ENCODE peak calls at places on chromosomes 3 and 15, in five cellular contexts. One of them, this sample, is unnamed.

GRCh38 chr3:125594581-125595011 is 701 bp downstream of the OSBPL11 start:
- DNase-seq in MV-4-11: no peak
- DNase-seq in NCI-H1417: peak; percentile 53
- DNase-seq in iris pigment epithelial cell: no peak
- DNase-seq in KBM-7: no peak
- DNase-seq in this sample: peak; percentile 68

GRCh38 chr3:9582332-9582731 is 28.7 kb upstream of the LHFPL4 start:
- DNase-seq in MV-4-11: no peak
- DNase-seq in NCI-H1417: no peak
- DNase-seq in iris pigment epithelial cell: no peak
- DNase-seq in KBM-7: no peak
- DNase-seq in this sample: no peak

GRCh38 chr15:96146711-96147110 is 183.8 kb upstream of the NR2F2 start:
- DNase-seq in MV-4-11: no peak
- DNase-seq in NCI-H1417: no peak
- DNase-seq in iris pigment epithelial cell: peak; percentile 35
- DNase-seq in KBM-7: no peak
- DNase-seq in this sample: peak; percentile 13

GRCh38 chr3:32175607-32176197 is 62.8 kb upstream of the CMTM8 start:
- DNase-seq in MV-4-11: peak; percentile 57
- DNase-seq in NCI-H1417: peak; percentile 21
- DNase-seq in iris pigment epithelial cell: peak; percentile 63
- DNase-seq in KBM-7: peak; percentile 82
- DNase-seq in this sample: peak; percentile 88

GRCh38 chr3:112759210-112759609 is 87.5 kb downstream of the CD200R1L start:
- DNase-seq in MV-4-11: no peak
- DNase-seq in NCI-H1417: no peak
- DNase-seq in iris pigment epithelial cell: no peak
- DNase-seq in KBM-7: no peak
- DNase-seq in this sample: no peak

GRCh38 chr3:182508896-182509295 is 284.4 kb upstream of the ATP11B start:
- DNase-seq in MV-4-11: no peak
- DNase-seq in NCI-H1417: peak; percentile 35
- DNase-seq in iris pigment epithelial cell: no peak
- DNase-seq in KBM-7: no peak
- DNase-seq in this sample: no peak

GRCh38 chr3:120559228-120560061 is 36.7 kb upstream of the NDUFB4 start:
- DNase-seq in MV-4-11: peak; percentile 80
- DNase-seq in NCI-H1417: peak; percentile 70
- DNase-seq in iris pigment epithelial cell: peak; percentile 45
- DNase-seq in KBM-7: peak; percentile 93
- DNase-seq in this sample: peak; percentile 55

GRCh38 chr3:133040696-133041523 is 2.7 kb downstream of the TMEM108 start:
- DNase-seq in MV-4-11: peak; percentile 28
- DNase-seq in NCI-H1417: peak; percentile 78
- DNase-seq in iris pigment epithelial cell: peak; percentile 70
- DNase-seq in KBM-7: peak; percentile 70
- DNase-seq in this sample: peak; percentile 86

GRCh38 chr3:10447527-10448260 is 57.7 kb downstream of the ATP2B2 start:
- DNase-seq in MV-4-11: no peak
- DNase-seq in NCI-H1417: no peak
- DNase-seq in iris pigment epithelial cell: no peak
- DNase-seq in KBM-7: no peak
- DNase-seq in this sample: no peak

GRCh38 chr3:81823882-81824395 is 62.5 kb upstream of the GBE1 start:
- DNase-seq in MV-4-11: peak; percentile 79
- DNase-seq in NCI-H1417: peak; percentile 9
- DNase-seq in iris pigment epithelial cell: no peak
- DNase-seq in KBM-7: peak; percentile 87
- DNase-seq in this sample: peak; percentile 36

GRCh38 chr15:67048281-67049279 is 16.8 kb upstream of the SMAD3 start:
- DNase-seq in MV-4-11: peak; percentile 25
- DNase-seq in NCI-H1417: no peak
- DNase-seq in iris pigment epithelial cell: peak; percentile 97
- DNase-seq in KBM-7: no peak
- DNase-seq in this sample: peak; percentile 91

GRCh38 chr15:85527907-85528306 is 147.5 kb downstream of the AKAP13 start:
- DNase-seq in MV-4-11: no peak
- DNase-seq in NCI-H1417: peak; percentile 27
- DNase-seq in iris pigment epithelial cell: peak; percentile 87
- DNase-seq in KBM-7: no peak
- DNase-seq in this sample: peak; percentile 88

GRCh38 chr15:84638103-84638502 is 16.0 kb downstream of the WDR73 start:
- DNase-seq in MV-4-11: no peak
- DNase-seq in NCI-H1417: no peak
- DNase-seq in iris pigment epithelial cell: no peak
- DNase-seq in KBM-7: peak; percentile 74
- DNase-seq in this sample: peak; percentile 24

GRCh38 chr15:88954431-88955277 is 41.5 kb upstream of the MFGE8 start:
- DNase-seq in MV-4-11: no peak
- DNase-seq in NCI-H1417: peak; percentile 4
- DNase-seq in iris pigment epithelial cell: no peak
- DNase-seq in KBM-7: no peak
- DNase-seq in this sample: no peak

GRCh38 chr15:25735550-25736384 is 127.4 kb downstream of the ATP10A start:
- DNase-seq in MV-4-11: no peak
- DNase-seq in NCI-H1417: no peak
- DNase-seq in iris pigment epithelial cell: no peak
- DNase-seq in KBM-7: no peak
- DNase-seq in this sample: no peak

GRCh38 chr15:34023932-34024331 is 15.1 kb downstream of the AVEN start:
- DNase-seq in MV-4-11: no peak
- DNase-seq in NCI-H1417: no peak
- DNase-seq in iris pigment epithelial cell: peak; percentile 62
- DNase-seq in KBM-7: no peak
- DNase-seq in this sample: peak; percentile 74

GRCh38 chr3:115819785-115820384 is 196.6 kb downstream of the GAP43 start:
- DNase-seq in MV-4-11: peak; percentile 57
- DNase-seq in NCI-H1417: peak; percentile 58
- DNase-seq in iris pigment epithelial cell: peak; percentile 85
- DNase-seq in KBM-7: peak; percentile 83
- DNase-seq in this sample: peak; percentile 95

GRCh38 chr3:52026016-52026415 is 30.3 kb upstream of the RPL29 start:
- DNase-seq in MV-4-11: no peak
- DNase-seq in NCI-H1417: no peak
- DNase-seq in iris pigment epithelial cell: no peak
- DNase-seq in KBM-7: no peak
- DNase-seq in this sample: no peak

GRCh38 chr3:15899438-15899837 is 101.7 kb upstream of the ANKRD28 start:
- DNase-seq in MV-4-11: peak; percentile 63
- DNase-seq in NCI-H1417: no peak
- DNase-seq in iris pigment epithelial cell: peak; percentile 78
- DNase-seq in KBM-7: peak; percentile 32
- DNase-seq in this sample: no peak

GRCh38 chr3:149542375-149543312 is 68.1 kb downstream of the TM4SF4 start:
- DNase-seq in MV-4-11: no peak
- DNase-seq in NCI-H1417: no peak
- DNase-seq in iris pigment epithelial cell: peak; percentile 70
- DNase-seq in KBM-7: no peak
- DNase-seq in this sample: no peak

GRCh38 chr3:129087138-129087702 is 26.6 kb downstream of the GP9 start:
- DNase-seq in MV-4-11: no peak
- DNase-seq in NCI-H1417: no peak
- DNase-seq in iris pigment epithelial cell: peak; percentile 48
- DNase-seq in KBM-7: no peak
- DNase-seq in this sample: peak; percentile 38

GRCh38 chr15:42131826-42132806 is 24.3 kb downstream of the PLA2G4F start:
- DNase-seq in MV-4-11: no peak
- DNase-seq in NCI-H1417: peak; percentile 38
- DNase-seq in iris pigment epithelial cell: no peak
- DNase-seq in KBM-7: no peak
- DNase-seq in this sample: no peak

GRCh38 chr15:55744026-55744655 is 1.2 kb upstream of the PRTG start:
- DNase-seq in MV-4-11: no peak
- DNase-seq in NCI-H1417: no peak
- DNase-seq in iris pigment epithelial cell: no peak
- DNase-seq in KBM-7: no peak
- DNase-seq in this sample: no peak

GRCh38 chr3:150073031-150073430 is 102.3 kb upstream of the PFN2 start:
- DNase-seq in MV-4-11: no peak
- DNase-seq in NCI-H1417: no peak
- DNase-seq in iris pigment epithelial cell: peak; percentile 63
- DNase-seq in KBM-7: no peak
- DNase-seq in this sample: peak; percentile 37

GRCh38 chr3:136008732-136009456 is 43.4 kb downstream of the PPP2R3A start:
- DNase-seq in MV-4-11: no peak
- DNase-seq in NCI-H1417: no peak
- DNase-seq in iris pigment epithelial cell: no peak
- DNase-seq in KBM-7: no peak
- DNase-seq in this sample: no peak

GRCh38 chr15:79168922-79169322 is 78.3 kb upstream of the RASGRF1 start:
- DNase-seq in MV-4-11: no peak
- DNase-seq in NCI-H1417: peak; percentile 83
- DNase-seq in iris pigment epithelial cell: peak; percentile 32
- DNase-seq in KBM-7: peak; percentile 25
- DNase-seq in this sample: no peak

GRCh38 chr3:125967156-125967555 is 1.8 kb upstream of the ROPN1B start:
- DNase-seq in MV-4-11: no peak
- DNase-seq in NCI-H1417: peak; percentile 69
- DNase-seq in iris pigment epithelial cell: no peak
- DNase-seq in KBM-7: no peak
- DNase-seq in this sample: no peak

GRCh38 chr3:34106879-34107278 is 308.4 kb downstream of the PDCD6IP start:
- DNase-seq in MV-4-11: peak; percentile 51
- DNase-seq in NCI-H1417: no peak
- DNase-seq in iris pigment epithelial cell: peak; percentile 30
- DNase-seq in KBM-7: peak; percentile 74
- DNase-seq in this sample: peak; percentile 31

GRCh38 chr15:74603789-74604705 is 11.6 kb upstream of the CLK3 start:
- DNase-seq in MV-4-11: no peak
- DNase-seq in NCI-H1417: no peak
- DNase-seq in iris pigment epithelial cell: no peak
- DNase-seq in KBM-7: no peak
- DNase-seq in this sample: no peak

GRCh38 chr3:184773341-184774186 is 38.4 kb upstream of the VPS8 start:
- DNase-seq in MV-4-11: no peak
- DNase-seq in NCI-H1417: no peak
- DNase-seq in iris pigment epithelial cell: no peak
- DNase-seq in KBM-7: no peak
- DNase-seq in this sample: no peak

GRCh38 chr15:63996794-63997357 is 49.4 kb downstream of the DAPK2 start:
- DNase-seq in MV-4-11: no peak
- DNase-seq in NCI-H1417: no peak
- DNase-seq in iris pigment epithelial cell: no peak
- DNase-seq in KBM-7: no peak
- DNase-seq in this sample: no peak

GRCh38 chr3:5096368-5096767 is 25.7 kb upstream of the ARL8B start:
- DNase-seq in MV-4-11: no peak
- DNase-seq in NCI-H1417: no peak
- DNase-seq in iris pigment epithelial cell: no peak
- DNase-seq in KBM-7: no peak
- DNase-seq in this sample: no peak

GRCh38 chr15:74035121-74035829 is 40.8 kb downstream of the PML start:
- DNase-seq in MV-4-11: no peak
- DNase-seq in NCI-H1417: no peak
- DNase-seq in iris pigment epithelial cell: no peak
- DNase-seq in KBM-7: no peak
- DNase-seq in this sample: no peak

GRCh38 chr3:35659808-35660207 is 20.5 kb downstream of the ARPP21 start:
- DNase-seq in MV-4-11: no peak
- DNase-seq in NCI-H1417: peak; percentile 26
- DNase-seq in iris pigment epithelial cell: no peak
- DNase-seq in KBM-7: no peak
- DNase-seq in this sample: no peak

GRCh38 chr3:188241072-188241471 is 87.1 kb downstream of the LPP start:
- DNase-seq in MV-4-11: no peak
- DNase-seq in NCI-H1417: no peak
- DNase-seq in iris pigment epithelial cell: peak; percentile 72
- DNase-seq in KBM-7: no peak
- DNase-seq in this sample: no peak

GRCh38 chr3:149352556-149352955 is 19.1 kb upstream of the TM4SF18 start:
- DNase-seq in MV-4-11: peak; percentile 42
- DNase-seq in NCI-H1417: peak; percentile 55
- DNase-seq in iris pigment epithelial cell: no peak
- DNase-seq in KBM-7: peak; percentile 48
- DNase-seq in this sample: peak; percentile 77

GRCh38 chr3:124671123-124671522 is 59.1 kb upstream of the UMPS start:
- DNase-seq in MV-4-11: peak; percentile 25
- DNase-seq in NCI-H1417: no peak
- DNase-seq in iris pigment epithelial cell: no peak
- DNase-seq in KBM-7: peak; percentile 28
- DNase-seq in this sample: no peak

GRCh38 chr3:107884719-107885460 is 205.9 kb downstream of the CD47 start:
- DNase-seq in MV-4-11: no peak
- DNase-seq in NCI-H1417: no peak
- DNase-seq in iris pigment epithelial cell: peak; percentile 34
- DNase-seq in KBM-7: peak; percentile 31
- DNase-seq in this sample: peak; percentile 75